ENCODE peak calls at places on chromosome 1, in nine cellular contexts. W, Y, U, I, S, K, O, T and N are unnamed samples.

GRCh38 chr1:22636369-22636768 is at the start of gene C1QA:
- DNase-seq in I (no peak), T (no peak), K (peak; percentile 60), S (no peak), W (no peak), Y (no peak), O (no peak), U (no peak), N (no peak)

GRCh38 chr1:94734963-94735899 is 84.9 kb upstream of the SLC44A3 start:
- DNase-seq in S (no peak), K (peak; percentile 47), O (no peak), Y (no peak), I (no peak), W (peak; percentile 89), T (peak; percentile 30), U (no peak), N (no peak)

GRCh38 chr1:212477680-212478466 is 45.2 kb downstream of the NENF start:
- DNase-seq in T (no peak), I (no peak), O (no peak), S (no peak), U (no peak), Y (no peak), W (no peak), K (no peak), N (no peak)

GRCh38 chr1:54750596-54750995 is 13.7 kb downstream of the PARS2 start:
- DNase-seq in O (no peak), U (no peak), I (no peak), Y (no peak), K (no peak), S (no peak), W (no peak), T (no peak), N (no peak)

GRCh38 chr1:41345434-41346075 is 15.7 kb upstream of the FOXO6 start:
- DNase-seq in W (no peak), O (no peak), T (no peak), I (no peak), U (no peak), S (no peak), K (no peak), Y (no peak), N (no peak)

GRCh38 chr1:116359060-116359830 is 13.8 kb upstream of the ATP1A1 start:
- DNase-seq in Y (no peak), W (peak; percentile 48), U (no peak), K (no peak), I (no peak), T (no peak), O (no peak), S (no peak), N (no peak)

GRCh38 chr1:2974701-2975301 is 46.5 kb upstream of the ACTRT2 start:
- DNase-seq in S (peak; percentile 56), Y (peak; percentile 58), W (no peak), O (no peak), T (no peak), K (no peak), I (no peak), U (no peak), N (no peak)

GRCh38 chr1:215992620-215993019 is 425.5 kb downstream of the KCTD3 start:
- DNase-seq in S (no peak), Y (no peak), U (no peak), K (no peak), W (peak; percentile 56), O (no peak), I (no peak), T (peak; percentile 8), N (no peak)